ENCODE peak calls at places on chromosomes 13 and 19, in seven cellular contexts. H, Y, I, M, W, G and R are unnamed samples.

GRCh38 chr13:26961890-26962615 is 201.5 kb upstream of the GPR12 start:
- DNase-seq in H (no peak), Y (no peak), I (no peak), M (no peak), W (no peak), G (no peak), R (no peak)

GRCh38 chr13:34277971-34278370 is 460.0 kb downstream of the RFC3 start:
- DNase-seq in H (no peak), Y (no peak), I (no peak), M (no peak), W (no peak), G (no peak), R (no peak)

GRCh38 chr19:15464394-15465385 is at the start of gene RASAL3:
- DNase-seq in H (peak; percentile 63), Y (no peak), I (peak; percentile 58), M (no peak), W (no peak), G (peak; percentile 47), R (no peak)

GRCh38 chr13:31111136-31111535 is 50.6 kb downstream of the HSPH1 start:
- DNase-seq in H (no peak), Y (no peak), I (no peak), M (no peak), W (no peak), G (no peak), R (no peak)

GRCh38 chr13:77305276-77305675 is 21.6 kb downstream of the MYCBP2 start:
- DNase-seq in H (no peak), Y (no peak), I (no peak), M (no peak), W (no peak), G (no peak), R (no peak)

GRCh38 chr13:86402500-86402899 is 603.3 kb upstream of the SLITRK6 start:
- DNase-seq in H (no peak), Y (no peak), I (no peak), M (no peak), W (no peak), G (no peak), R (no peak)

GRCh38 chr13:80341771-80342271 is 895 bp upstream of the SPRY2 start:
- DNase-seq in H (no peak), Y (peak; percentile 50), I (no peak), M (peak; percentile 56), W (peak; percentile 12), G (no peak), R (no peak)

GRCh38 chr19:2477732-2478191 is 1.8 kb downstream of the GADD45B start:
- DNase-seq in H (no peak), Y (no peak), I (no peak), M (no peak), W (no peak), G (no peak), R (no peak)

GRCh38 chr19:15466851-15467733 is 2.7 kb upstream of the RASAL3 start:
- DNase-seq in H (peak; percentile 55), Y (no peak), I (peak; percentile 44), M (no peak), W (no peak), G (no peak), R (no peak)

GRCh38 chr13:24680258-24680920 is at the start of gene ATP12A:
- DNase-seq in H (peak; percentile 31), Y (no peak), I (no peak), M (peak; percentile 79), W (no peak), G (no peak), R (no peak)

GRCh38 chr13:98262307-98262706 is 85.2 kb upstream of the RNF113B start:
- DNase-seq in H (no peak), Y (no peak), I (no peak), M (no peak), W (no peak), G (no peak), R (no peak)

GRCh38 chr13:42986176-42986574 is 5.9 kb downstream of the EPSTI1 start:
- DNase-seq in H (no peak), Y (no peak), I (no peak), M (no peak), W (no peak), G (no peak), R (no peak)

GRCh38 chr13:18236528-18236815 is 945.2 kb downstream of the TUBA3C start:
- DNase-seq in H (no peak), Y (no peak), I (no peak), M (no peak), W (no peak), G (no peak), R (no peak)

GRCh38 chr19:11781295-11782057 is 14.7 kb downstream of the ZNF441 start:
- DNase-seq in H (no peak), Y (no peak), I (no peak), M (no peak), W (no peak), G (no peak), R (no peak)

GRCh38 chr13:49539746-49540145 is 44.0 kb downstream of the PHF11 start:
- DNase-seq in H (no peak), Y (no peak), I (no peak), M (no peak), W (no peak), G (no peak), R (no peak)

GRCh38 chr19:49340069-49340864 is 5.1 kb downstream of the CD37 start:
- DNase-seq in H (peak; percentile 36), Y (no peak), I (no peak), M (peak; percentile 69), W (no peak), G (no peak), R (peak; percentile 96)

GRCh38 chr19:54337858-54338230 is 1.1 kb downstream of the LILRA4 start:
- DNase-seq in H (no peak), Y (no peak), I (no peak), M (no peak), W (no peak), G (no peak), R (no peak)

GRCh38 chr13:75135325-75135825 is 346.6 kb downstream of the TBC1D4 start:
- DNase-seq in H (no peak), Y (no peak), I (no peak), M (no peak), W (no peak), G (no peak), R (no peak)

GRCh38 chr19:30314056-30314804 is 58.0 kb upstream of the ZNF536 start:
- DNase-seq in H (no peak), Y (no peak), I (no peak), M (no peak), W (no peak), G (no peak), R (no peak)

GRCh38 chr13:93079294-93079693 is 147.3 kb upstream of the GPC6 start:
- DNase-seq in H (no peak), Y (no peak), I (no peak), M (no peak), W (peak; percentile 2), G (no peak), R (no peak)

GRCh38 chr19:2552859-2553258 is 76.9 kb downstream of the GADD45B start:
- DNase-seq in H (no peak), Y (no peak), I (peak; percentile 16), M (no peak), W (no peak), G (no peak), R (peak; percentile 63)

GRCh38 chr19:39270091-39270871 is 2.1 kb downstream of the IFNL2 start:
- DNase-seq in H (no peak), Y (no peak), I (no peak), M (no peak), W (no peak), G (no peak), R (no peak)